ENCODE peak calls at places on chromosomes 13 and 19, in five cellular contexts. N, L, D, A and W are unnamed samples.

GRCh38 chr13:55661505-55661904 is 1479.2 kb upstream of the PRR20A start:
- DNase-seq in N (no peak), L (no peak), D (no peak), A (no peak), W (no peak)

GRCh38 chr13:71861769-71862168 is 5.2 kb downstream of the DACH1 start:
- DNase-seq in N (no peak), L (no peak), D (no peak), A (no peak), W (peak)

GRCh38 chr19:46764817-46765291 is 18.6 kb upstream of the STRN4 start:
- DNase-seq in N (no peak), L (no peak), D (no peak), A (no peak), W (no peak)

GRCh38 chr19:10286803-10287737 is at the start of gene ICAM4:
- DNase-seq in N (peak), L (no peak), D (peak), A (no peak), W (no peak)

GRCh38 chr13:94858856-94859811 is 146.8 kb upstream of the SOX21 start:
- DNase-seq in N (no peak), L (peak), D (no peak), A (no peak), W (no peak)

GRCh38 chr13:112444001-112444311 is 67.8 kb downstream of the SPACA7 start:
- DNase-seq in N (peak), L (peak), D (peak), A (peak), W (peak)

GRCh38 chr13:90445179-90445578 is 902.3 kb upstream of the MIR17HG start:
- DNase-seq in N (no peak), L (no peak), D (peak), A (peak), W (no peak)

GRCh38 chr19:55563261-55563690 is 17.4 kb downstream of the ZNF579 start:
- DNase-seq in N (no peak), L (no peak), D (no peak), A (no peak), W (peak)

GRCh38 chr19:34967551-34967950 is 3.5 kb upstream of the ZNF792 start:
- DNase-seq in N (no peak), L (no peak), D (no peak), A (no peak), W (no peak)

GRCh38 chr19:18289471-18290066 is 8.1 kb upstream of the JUND start:
- DNase-seq in N (peak), L (no peak), D (no peak), A (no peak), W (no peak)

GRCh38 chr13:94079876-94080275 is 399.6 kb downstream of the DCT start:
- DNase-seq in N (no peak), L (no peak), D (peak), A (no peak), W (peak)

GRCh38 chr13:112056284-112056727 is 10.6 kb upstream of the SOX1 start:
- DNase-seq in N (no peak), L (no peak), D (no peak), A (no peak), W (peak)

GRCh38 chr19:31506102-31506501 is 156.9 kb upstream of the TSHZ3 start:
- DNase-seq in N (no peak), L (no peak), D (no peak), A (no peak), W (no peak)

GRCh38 chr13:35768126-35768525 is 291.6 kb upstream of the MAB21L1 start:
- DNase-seq in N (no peak), L (no peak), D (no peak), A (no peak), W (peak)

GRCh38 chr19:10797541-10798256 is 38.3 kb downstream of the TMED1 start:
- DNase-seq in N (peak), L (peak), D (no peak), A (no peak), W (no peak)

GRCh38 chr13:28637714-28638355 is 21.1 kb upstream of the POMP start:
- DNase-seq in N (no peak), L (no peak), D (peak), A (no peak), W (no peak)

GRCh38 chr19:49366110-49366509 is 2.4 kb downstream of the DKKL1 start:
- DNase-seq in N (no peak), L (no peak), D (no peak), A (no peak), W (no peak)

GRCh38 chr13:35478384-35479222 is 2.1 kb upstream of the MAB21L1 start:
- DNase-seq in N (no peak), L (no peak), D (peak), A (no peak), W (no peak)

GRCh38 chr19:13036366-13036976 is 41.2 kb downstream of the NFIX start:
- DNase-seq in N (no peak), L (no peak), D (peak), A (no peak), W (peak)

GRCh38 chr19:33564836-33565338 is 43.3 kb upstream of the PEPD start:
- DNase-seq in N (no peak), L (no peak), D (no peak), A (no peak), W (no peak)

GRCh38 chr13:50893211-50893852 is 16.3 kb upstream of the RNASEH2B start:
- DNase-seq in N (no peak), L (no peak), D (peak), A (no peak), W (no peak)

GRCh38 chr19:44643605-44644390 is at the start of gene PVR:
- DNase-seq in N (peak), L (peak), D (peak), A (no peak), W (peak)

GRCh38 chr19:14694867-14695266 is 5.0 kb downstream of the ZNF333 start:
- DNase-seq in N (no peak), L (no peak), D (no peak), A (no peak), W (no peak)

GRCh38 chr13:114148521-114148855 is 16.1 kb upstream of the RASA3 start:
- DNase-seq in N (peak), L (no peak), D (no peak), A (no peak), W (no peak)

GRCh38 chr13:23753523-23753922 is 135.7 kb downstream of the MIPEP start:
- DNase-seq in N (no peak), L (no peak), D (peak), A (peak), W (no peak)

GRCh38 chr19:12055784-12056183 is 3.0 kb upstream of the ZNF878 start:
- DNase-seq in N (no peak), L (no peak), D (no peak), A (no peak), W (no peak)

GRCh38 chr19:1292419-1293151 is 6.9 kb downstream of the EFNA2 start:
- DNase-seq in N (no peak), L (no peak), D (no peak), A (no peak), W (no peak)

GRCh38 chr13:29541400-29541799 is 54.1 kb downstream of the SLC7A1 start:
- DNase-seq in N (no peak), L (no peak), D (no peak), A (no peak), W (no peak)

GRCh38 chr13:36088001-36088400 is 43.2 kb downstream of the DCLK1 start:
- DNase-seq in N (no peak), L (no peak), D (no peak), A (no peak), W (peak)

GRCh38 chr19:40392894-40393517 is 3.0 kb upstream of the HIPK4 start:
- DNase-seq in N (no peak), L (no peak), D (no peak), A (no peak), W (no peak)

GRCh38 chr13:97499181-97499580 is 65.2 kb downstream of the RAP2A start:
- DNase-seq in N (no peak), L (no peak), D (no peak), A (no peak), W (no peak)

GRCh38 chr13:63393112-63393511 is 1977.5 kb upstream of the PCDH20 start:
- DNase-seq in N (no peak), L (no peak), D (no peak), A (no peak), W (no peak)

GRCh38 chr19:39843919-39844793 is 2.0 kb downstream of the FBL start:
- DNase-seq in N (no peak), L (no peak), D (peak), A (no peak), W (peak)